ENCODE peak calls at places on chromosomes 13 and 19, in nine cellular contexts. Q is HepG2, F is K562, D is A549, S is stomach, G is transverse colon, W is ovary, J is GM12878, L is H1. M is an unnamed sample.

GRCh38 chr13:78022164-78022877 is 103.7 kb upstream of the EDNRB start:
- DNase-seq in Q (no peak), F (no peak), D (no peak), S (peak), G (peak), W (no peak), J (peak), L (no peak), M (no peak)

GRCh38 chr13:75896271-75896670 is 260.1 kb downstream of the LMO7 start:
- DNase-seq in Q (no peak), F (no peak), D (no peak), S (no peak), G (no peak), W (no peak), J (no peak), L (no peak), M (no peak)

GRCh38 chr19:39131255-39131755 is 5.7 kb downstream of the PAK4 start:
- DNase-seq in Q (no peak), F (no peak), D (no peak), S (no peak), G (no peak), W (no peak), J (no peak), L (no peak), M (no peak)

GRCh38 chr19:15418112-15418587 is 638 bp downstream of the AKAP8L start:
- DNase-seq in Q (no peak), F (no peak), D (peak), S (no peak), G (no peak), W (no peak), J (no peak), L (no peak), M (no peak)

GRCh38 chr13:97975851-97976550 is 22.5 kb downstream of the IPO5 start:
- DNase-seq in Q (peak), F (peak), D (peak), S (peak), G (peak), W (peak), J (no peak), L (peak), M (peak)

GRCh38 chr19:15166700-15167099 is 34.1 kb downstream of the NOTCH3 start:
- DNase-seq in Q (no peak), F (peak), D (no peak), S (no peak), G (no peak), W (no peak), J (no peak), L (no peak), M (no peak)

GRCh38 chr13:91277013-91277676 is 70.3 kb upstream of the MIR17HG start:
- DNase-seq in Q (no peak), F (no peak), D (no peak), S (no peak), G (no peak), W (no peak), J (no peak), L (no peak), M (no peak)

GRCh38 chr13:87498681-87499080 is 172.5 kb upstream of the SLITRK5 start:
- DNase-seq in Q (peak), F (no peak), D (no peak), S (no peak), G (no peak), W (no peak), J (no peak), L (no peak), M (no peak)

GRCh38 chr19:39341122-39341719 is 1.0 kb upstream of the SAMD4B start:
- DNase-seq in Q (no peak), F (peak), D (no peak), S (peak), G (peak), W (peak), J (no peak), L (no peak), M (no peak)

GRCh38 chr13:88908896-88909535 is 1237.8 kb downstream of the SLITRK5 start:
- DNase-seq in Q (no peak), F (no peak), D (no peak), S (no peak), G (no peak), W (no peak), J (no peak), L (no peak), M (no peak)

GRCh38 chr19:43524922-43525835 is 1.8 kb downstream of the ETHE1 start:
- DNase-seq in Q (peak), F (no peak), D (peak), S (peak), G (peak), W (peak), J (peak), L (no peak), M (peak)

GRCh38 chr13:40550130-40550529 is 116.3 kb downstream of the FOXO1 start:
- DNase-seq in Q (peak), F (no peak), D (no peak), S (no peak), G (no peak), W (no peak), J (no peak), L (no peak), M (no peak)

GRCh38 chr13:36981156-36981743 is 17.9 kb downstream of the ALG5 start:
- DNase-seq in Q (peak), F (peak), D (no peak), S (no peak), G (no peak), W (no peak), J (no peak), L (no peak), M (no peak)

GRCh38 chr13:43545317-43545874 is 241.4 kb downstream of the ENOX1 start:
- DNase-seq in Q (no peak), F (no peak), D (no peak), S (no peak), G (no peak), W (no peak), J (no peak), L (no peak), M (peak)

GRCh38 chr19:34232566-34233481 is 21.5 kb upstream of the GARRE1 start:
- DNase-seq in Q (peak), F (no peak), D (peak), S (no peak), G (no peak), W (peak), J (no peak), L (no peak), M (no peak)

GRCh38 chr19:14404322-14404721 is 14.8 kb downstream of the DDX39A start:
- DNase-seq in Q (no peak), F (no peak), D (no peak), S (no peak), G (no peak), W (no peak), J (no peak), L (no peak), M (no peak)

GRCh38 chr13:91792054-91792453 is 393.6 kb downstream of the GPC5 start:
- DNase-seq in Q (no peak), F (no peak), D (no peak), S (no peak), G (no peak), W (no peak), J (no peak), L (no peak), M (no peak)

GRCh38 chr19:55437410-55437809 is 5.7 kb downstream of the SHISA7 start:
- DNase-seq in Q (peak), F (peak), D (peak), S (peak), G (no peak), W (peak), J (no peak), L (no peak), M (no peak)

GRCh38 chr19:11421607-11422098 is 2.5 kb upstream of the RGL3 start:
- DNase-seq in Q (no peak), F (peak), D (no peak), S (peak), G (peak), W (no peak), J (no peak), L (peak), M (no peak)

GRCh38 chr13:105991622-105992254 is 543.7 kb downstream of the EFNB2 start:
- DNase-seq in Q (no peak), F (no peak), D (no peak), S (peak), G (no peak), W (no peak), J (no peak), L (no peak), M (peak)
- TF ChIP-seq EP300 in Q (no peak), F (no peak), D (no peak), S (no peak), G (no peak), W (no peak), J (no peak), L (no peak), M (peak)

GRCh38 chr13:111287201-111287600 is 33.2 kb upstream of the TEX29 start:
- DNase-seq in Q (no peak), F (no peak), D (no peak), S (no peak), G (no peak), W (no peak), J (no peak), L (no peak), M (no peak)

GRCh38 chr13:111288276-111288675 is 32.2 kb upstream of the TEX29 start:
- DNase-seq in Q (no peak), F (no peak), D (no peak), S (no peak), G (no peak), W (no peak), J (no peak), L (no peak), M (no peak)

GRCh38 chr13:111286162-111286561 is 34.3 kb upstream of the TEX29 start:
- DNase-seq in Q (no peak), F (no peak), D (no peak), S (no peak), G (no peak), W (no peak), J (no peak), L (no peak), M (no peak)

GRCh38 chr13:111291908-111292307 is 28.5 kb upstream of the TEX29 start:
- DNase-seq in Q (no peak), F (no peak), D (no peak), S (no peak), G (no peak), W (no peak), J (no peak), L (no peak), M (no peak)

DNA sequence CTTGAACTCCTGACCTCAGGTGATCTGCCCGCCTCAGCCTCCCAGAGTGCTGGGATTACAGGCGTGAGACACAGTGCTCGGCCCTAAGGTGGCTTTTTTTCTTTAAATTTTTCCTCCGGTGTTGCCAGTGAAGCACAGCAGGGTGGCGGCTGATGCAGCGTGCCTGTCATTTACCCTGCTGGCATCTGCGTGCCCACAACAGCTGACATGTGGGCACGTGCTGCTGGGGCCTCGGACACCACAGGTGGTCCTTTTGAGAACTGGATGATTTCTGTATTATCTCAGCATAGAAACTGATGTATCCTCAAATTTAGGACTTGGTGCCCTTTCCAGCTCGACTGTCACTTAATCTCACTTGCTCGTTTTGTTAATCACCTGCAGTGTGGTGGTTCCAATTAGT is 31.2 kb upstream of the TEX29 start:
- DNase-seq in Q (no peak), F (no peak), D (no peak), S (no peak), G (no peak), W (no peak), J (no peak), L (no peak), M (no peak)
- TF ChIP-seq EP300 in Q (no peak), F (no peak), D (no peak), S (no peak), G (no peak), W (no peak), J (no peak), L (no peak), M (no peak)

DNA sequence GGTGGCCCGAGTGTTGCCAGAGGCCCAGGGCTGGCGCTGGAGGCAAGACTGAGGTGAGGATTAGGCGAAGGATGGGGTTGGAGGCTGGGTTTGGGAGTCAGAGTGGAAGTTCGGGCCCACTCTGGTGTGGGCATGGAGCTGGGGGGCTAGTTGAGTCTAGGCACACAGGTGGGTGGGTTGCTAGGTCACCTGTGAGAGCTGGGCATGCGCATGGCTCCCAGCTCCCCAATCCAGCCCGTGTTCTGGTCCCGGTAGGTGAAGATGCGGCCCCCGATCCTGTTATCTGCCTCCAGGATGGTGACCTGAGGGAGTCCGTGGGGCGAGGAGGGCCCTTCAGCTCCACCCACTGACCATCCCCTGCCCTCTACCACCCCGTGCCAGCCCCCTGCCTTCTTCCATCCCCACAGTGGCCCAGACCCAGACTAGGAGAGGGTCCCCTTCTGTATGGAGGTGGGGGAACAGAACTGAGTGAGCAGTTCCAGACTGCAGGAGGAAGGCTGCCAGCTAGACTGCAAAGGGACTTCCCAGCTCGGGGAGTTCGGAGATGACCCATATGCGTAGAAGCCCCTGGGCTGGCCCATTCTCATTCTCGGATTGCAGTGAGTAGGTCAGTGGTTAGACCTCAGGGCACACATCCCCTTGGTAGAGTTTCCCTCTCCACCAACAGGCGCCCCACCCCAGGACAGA is 1.7 kb downstream of the IL4I1 start:
- DNase-seq in Q (no peak), F (no peak), D (no peak), S (no peak), G (no peak), W (no peak), J (no peak), L (no peak), M (no peak)
- TF ChIP-seq EP300 in Q (no peak), F (no peak), D (no peak), S (no peak), G (no peak), W (no peak), J (peak), L (no peak), M (no peak)

GRCh38 chr19:37329686-37330085 is 41.2 kb upstream of the ZNF527 start:
- DNase-seq in Q (peak), F (no peak), D (no peak), S (no peak), G (no peak), W (no peak), J (no peak), L (no peak), M (no peak)
- TF ChIP-seq EP300 in Q (no peak), F (no peak), D (no peak), S (no peak), G (no peak), W (no peak), J (no peak), L (no peak), M (no peak)